ENCODE peak calls at places on chromosomes 4 and X, in four cellular contexts. M is tibial artery, C is mucosa of descending colon, Y is BJ. Q is an unnamed sample.

GRCh38 chr4:146040623-146041022 is 102.0 kb upstream of the ZNF827 start:
- DNase-seq in M (no peak), C (no peak), Y (no peak), Q (no peak)

GRCh38 chrX:8037593-8038348 is 110.6 kb upstream of the PNPLA4 start:
- DNase-seq in M (no peak), C (no peak), Y (no peak), Q (no peak)

GRCh38 chrX:135094726-135095125 is 25.6 kb downstream of the ETDB start:
- DNase-seq in M (no peak), C (no peak), Y (no peak), Q (no peak)

GRCh38 chr4:5897674-5898073 is 4.8 kb upstream of the CRMP1 start:
- DNase-seq in M (no peak), C (no peak), Y (no peak), Q (no peak)

GRCh38 chr4:138911903-138912713 is 103.5 kb upstream of the NOCT start:
- DNase-seq in M (no peak), C (peak; percentile 61), Y (no peak), Q (no peak)

GRCh38 chr4:95644417-95644816 is 95.6 kb upstream of the UNC5C start:
- DNase-seq in M (no peak), C (no peak), Y (no peak), Q (no peak)

GRCh38 chr4:188428935-188429334 is 289.7 kb downstream of the TRIML1 start:
- DNase-seq in M (no peak), C (no peak), Y (no peak), Q (no peak)

GRCh38 chr4:3524349-3524748 is 7.9 kb downstream of the LRPAP1 start:
- DNase-seq in M (no peak), C (peak; percentile 42), Y (no peak), Q (no peak)

GRCh38 chrX:9510980-9511379 is 46.1 kb downstream of the TBL1X start:
- DNase-seq in M (no peak), C (no peak), Y (no peak), Q (no peak)

GRCh38 chrX:139875831-139876230 is 57.0 kb downstream of the ATP11C start:
- DNase-seq in M (no peak), C (no peak), Y (no peak), Q (no peak)

GRCh38 chr4:54971474-54971950 is 153.9 kb downstream of the KDR start:
- DNase-seq in M (no peak), C (no peak), Y (no peak), Q (peak; percentile 74)

GRCh38 chr4:77566148-77566547 is 39.5 kb upstream of the CXCL13 start:
- DNase-seq in M (no peak), C (no peak), Y (no peak), Q (no peak)

GRCh38 chr4:41531561-41532245 is 6.3 kb upstream of the LIMCH1 start:
- DNase-seq in M (no peak), C (no peak), Y (no peak), Q (no peak)

GRCh38 chr4:80184791-80185756 is 12.2 kb upstream of the PRDM8 start:
- DNase-seq in M (peak; percentile 28), C (no peak), Y (no peak), Q (peak; percentile 73)

GRCh38 chrX:106415276-106415895 is 196.4 kb upstream of the RADX start:
- DNase-seq in M (no peak), C (no peak), Y (no peak), Q (peak; percentile 46)

GRCh38 chrX:23333842-23334535 is 660 bp upstream of the PTCHD1 start:
- DNase-seq in M (no peak), C (no peak), Y (no peak), Q (no peak)

GRCh38 chrX:38561951-38562719 is 793 bp downstream of the TSPAN7 start:
- DNase-seq in M (peak; percentile 19), C (peak; percentile 52), Y (no peak), Q (no peak)
- TF ChIP-seq CTCF in M (no peak), C (no peak), Y (no peak), Q (no peak)

GRCh38 chr4:107760281-107760947 is 40.4 kb upstream of the PAPSS1 start:
- DNase-seq in M (no peak), C (no peak), Y (no peak), Q (no peak)
- TF ChIP-seq CTCF in M (peak; percentile 14), C (peak; percentile 23), Y (no peak), Q (no peak)

DNA sequence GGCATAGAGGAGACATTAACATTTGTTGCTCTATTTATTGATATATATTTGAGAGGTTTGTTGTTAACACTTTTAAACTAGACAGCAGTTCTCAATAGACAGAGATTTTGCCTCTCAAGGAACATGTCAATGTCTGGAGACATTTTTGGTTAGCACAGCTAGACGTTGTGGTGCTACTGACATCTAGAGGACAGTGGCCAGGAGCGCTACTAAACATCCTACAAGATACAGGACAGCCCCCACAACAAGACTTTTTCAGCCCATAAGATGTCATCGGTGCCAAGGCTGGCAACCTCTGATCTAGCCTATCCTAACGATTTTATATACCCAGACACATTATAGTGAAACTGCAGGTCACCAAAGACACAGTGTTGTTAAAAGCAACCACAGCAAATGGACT is 18.4 kb upstream of the CTSO start:
- DNase-seq in M (peak; percentile 30), C (no peak), Y (no peak), Q (no peak)
- TF ChIP-seq CTCF in M (no peak), C (no peak), Y (peak; percentile 53), Q (peak; percentile 42)

DNA sequence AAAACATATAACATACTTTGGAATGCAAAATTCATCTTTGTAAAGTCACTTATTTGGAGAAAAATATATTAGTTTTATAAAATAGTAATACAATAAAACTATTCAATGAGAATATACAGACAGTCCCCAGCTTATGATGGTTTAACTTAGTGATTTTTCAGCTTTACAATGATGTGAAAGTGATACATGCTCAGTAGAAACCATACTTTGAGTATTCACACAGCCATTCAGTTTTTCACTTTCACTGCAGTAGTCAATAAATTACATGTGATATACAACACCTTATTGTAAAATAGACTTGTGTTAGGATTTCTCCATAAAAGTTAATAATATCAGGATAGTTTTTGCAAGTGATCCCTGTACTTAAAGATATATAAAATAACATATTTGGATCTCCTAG is 436.0 kb downstream of the CENPC start:
- DNase-seq in M (no peak), C (no peak), Y (no peak), Q (no peak)
- TF ChIP-seq CTCF in M (no peak), C (no peak), Y (no peak), Q (no peak)

GRCh38 chr4:20839957-20840356 is 139.7 kb downstream of the PACRGL start:
- DNase-seq in M (no peak), C (no peak), Y (peak; percentile 56), Q (peak; percentile 78)

GRCh38 chr4:20844311-20844710 is 144.1 kb downstream of the PACRGL start:
- DNase-seq in M (no peak), C (no peak), Y (no peak), Q (no peak)

GRCh38 chr4:20838476-20838875 is 138.2 kb downstream of the PACRGL start:
- DNase-seq in M (no peak), C (no peak), Y (no peak), Q (no peak)

GRCh38 chr4:20840648-20841190 is 140.5 kb downstream of the PACRGL start:
- DNase-seq in M (no peak), C (no peak), Y (no peak), Q (peak; percentile 20)
- TF ChIP-seq CTCF in M (no peak), C (no peak), Y (no peak), Q (no peak)

Q was measured in foreskin fibroblast.